ENCODE peak calls at places on chromosomes 1 and 21, in eight cellular contexts. P is sigmoid colon; K is HAP-1; Q is cardiac muscle cell; D is endothelial cell of umbilical vein; S is stimulated activated CD8-positive, alpha-beta memory T cell treated with anti-CD3 and anti-CD28 coated beads, Interleukin-7, amount 100 ng/mL, for 1 hour; N is D341Med; V is activated CD4-positive, alpha-beta T cell treated with anti-CD3 and anti-CD28 coated beads, Interleukin-2, amount 50 U/mL, for 4 hours. Y is an unnamed sample.

GRCh38 chr1:56255516-56256181 is 323.7 kb downstream of the PLPP3 start:
- DNase-seq in P (peak), K (no peak), Q (no peak), D (no peak), S (no peak), N (no peak), V (no peak), Y (no peak)

GRCh38 chr1:108057536-108057935 is 92.6 kb upstream of the VAV3 start:
- DNase-seq in P (peak), K (no peak), Q (peak), D (peak), S (no peak), N (no peak), V (no peak), Y (no peak)

GRCh38 chr1:230425252-230426061 is 675 bp downstream of the PGBD5 start:
- DNase-seq in P (no peak), K (peak), Q (peak), D (no peak), S (no peak), N (no peak), V (no peak), Y (peak)

GRCh38 chr1:224411766-224412165 is 22.8 kb downstream of the WDR26 start:
- DNase-seq in P (no peak), K (no peak), Q (no peak), D (no peak), S (no peak), N (no peak), V (no peak), Y (no peak)

GRCh38 chr1:204578867-204579664 is 62.9 kb downstream of the MDM4 start:
- DNase-seq in P (peak), K (peak), Q (no peak), D (no peak), S (no peak), N (peak), V (no peak), Y (no peak)

GRCh38 chr1:92951141-92951582 is 10.1 kb downstream of the DIPK1A start:
- DNase-seq in P (no peak), K (no peak), Q (no peak), D (no peak), S (no peak), N (no peak), V (no peak), Y (no peak)

GRCh38 chr1:158998781-158999161 is 10.9 kb upstream of the IFI16 start:
- DNase-seq in P (peak), K (peak), Q (peak), D (peak), S (no peak), N (peak), V (no peak), Y (no peak)

GRCh38 chr1:77978293-77978968 is 441 bp downstream of the FUBP1 start:
- DNase-seq in P (peak), K (peak), Q (peak), D (peak), S (peak), N (peak), V (peak), Y (peak)

GRCh38 chr1:27666791-27667254 is 5.2 kb downstream of the IFI6 start:
- DNase-seq in P (no peak), K (no peak), Q (no peak), D (no peak), S (no peak), N (no peak), V (no peak), Y (no peak)

GRCh38 chr1:204726478-204726877 is 40.9 kb upstream of the LRRN2 start:
- DNase-seq in P (no peak), K (no peak), Q (no peak), D (peak), S (no peak), N (peak), V (no peak), Y (no peak)

GRCh38 chr1:98048234-98048633 is 127.4 kb upstream of the DPYD start:
- DNase-seq in P (peak), K (peak), Q (peak), D (peak), S (peak), N (peak), V (peak), Y (peak)

GRCh38 chr21:37057614-37058013 is 15.3 kb downstream of the PIGP start:
- DNase-seq in P (no peak), K (no peak), Q (no peak), D (no peak), S (no peak), N (no peak), V (no peak), Y (no peak)

GRCh38 chr1:45205910-45206721 is at the start of gene ZSWIM5:
- DNase-seq in P (peak), K (peak), Q (peak), D (peak), S (peak), N (peak), V (peak), Y (peak)

GRCh38 chr1:8409107-8409506 is 91.2 kb downstream of the SLC45A1 start:
- DNase-seq in P (no peak), K (peak), Q (peak), D (peak), S (no peak), N (no peak), V (no peak), Y (no peak)

GRCh38 chr21:26572668-26573381 is at the start of gene CYYR1:
- DNase-seq in P (no peak), K (peak), Q (peak), D (peak), S (no peak), N (peak), V (no peak), Y (peak)

GRCh38 chr1:168285419-168285790 is 4.7 kb downstream of the TBX19 start:
- DNase-seq in P (no peak), K (peak), Q (peak), D (no peak), S (no peak), N (no peak), V (no peak), Y (no peak)

GRCh38 chr1:60228253-60228594 is 154.7 kb upstream of the C1orf87 start:
- DNase-seq in P (no peak), K (no peak), Q (no peak), D (no peak), S (no peak), N (no peak), V (no peak), Y (no peak)

GRCh38 chr1:186960866-186961265 is 132.1 kb downstream of the PLA2G4A start:
- DNase-seq in P (no peak), K (no peak), Q (no peak), D (no peak), S (no peak), N (no peak), V (no peak), Y (no peak)

GRCh38 chr1:108027389-108027788 is 62.4 kb upstream of the VAV3 start:
- DNase-seq in P (no peak), K (no peak), Q (no peak), D (no peak), S (no peak), N (no peak), V (no peak), Y (no peak)

GRCh38 chr1:220711086-220711809 is 21.1 kb downstream of the C1orf115 start:
- DNase-seq in P (no peak), K (no peak), Q (no peak), D (no peak), S (no peak), N (no peak), V (no peak), Y (no peak)

GRCh38 chr1:109932232-109932631 is 21.6 kb downstream of the CSF1 start:
- DNase-seq in P (no peak), K (no peak), Q (no peak), D (no peak), S (no peak), N (no peak), V (no peak), Y (no peak)

GRCh38 chr1:167984886-167985489 is 48.1 kb upstream of the MPC2 start:
- DNase-seq in P (no peak), K (no peak), Q (no peak), D (no peak), S (no peak), N (peak), V (peak), Y (no peak)

GRCh38 chr1:94743866-94744265 is 76.3 kb upstream of the SLC44A3 start:
- DNase-seq in P (peak), K (no peak), Q (no peak), D (no peak), S (no peak), N (no peak), V (no peak), Y (no peak)

GRCh38 chr1:198669023-198669698 is 30.3 kb downstream of the PTPRC start:
- DNase-seq in P (no peak), K (no peak), Q (no peak), D (peak), S (no peak), N (no peak), V (no peak), Y (no peak)

GRCh38 chr1:185453496-185454192 is 136.6 kb upstream of the IVNS1ABP start:
- DNase-seq in P (no peak), K (no peak), Q (no peak), D (no peak), S (no peak), N (no peak), V (no peak), Y (no peak)

GRCh38 chr21:39377444-39378050 is 28.7 kb upstream of the HMGN1 start:
- DNase-seq in P (no peak), K (no peak), Q (no peak), D (peak), S (no peak), N (no peak), V (no peak), Y (no peak)

GRCh38 chr1:45892068-45892785 is 88.8 kb downstream of the MAST2 start:
- DNase-seq in P (no peak), K (no peak), Q (peak), D (peak), S (no peak), N (no peak), V (no peak), Y (no peak)

GRCh38 chr1:18921506-18922251 is 19.3 kb upstream of the ALDH4A1 start:
- DNase-seq in P (no peak), K (no peak), Q (no peak), D (peak), S (no peak), N (no peak), V (no peak), Y (no peak)

GRCh38 chr1:119829636-119830035 is 18.4 kb upstream of the REG4 start:
- DNase-seq in P (no peak), K (no peak), Q (no peak), D (no peak), S (no peak), N (no peak), V (no peak), Y (no peak)

GRCh38 chr1:193013005-193013404 is 46.2 kb downstream of the UCHL5 start:
- DNase-seq in P (no peak), K (no peak), Q (no peak), D (no peak), S (no peak), N (no peak), V (no peak), Y (no peak)

GRCh38 chr1:170670751-170671628 is 7.1 kb downstream of the PRRX1 start:
- DNase-seq in P (no peak), K (peak), Q (peak), D (peak), S (no peak), N (peak), V (no peak), Y (peak)

GRCh38 chr1:28458237-28459228 is 47.3 kb upstream of the RCC1 start:
- DNase-seq in P (no peak), K (no peak), Q (no peak), D (peak), S (no peak), N (no peak), V (no peak), Y (no peak)

GRCh38 chr1:23923592-23924495 is 10.7 kb upstream of the CNR2 start:
- DNase-seq in P (no peak), K (no peak), Q (no peak), D (no peak), S (no peak), N (no peak), V (no peak), Y (no peak)

GRCh38 chr1:30738040-30738441 is 14.7 kb upstream of the MATN1 start:
- DNase-seq in P (no peak), K (no peak), Q (no peak), D (no peak), S (no peak), N (no peak), V (no peak), Y (no peak)

GRCh38 chr1:153348511-153349362 is at the start of gene PGLYRP4:
- DNase-seq in P (no peak), K (no peak), Q (no peak), D (no peak), S (no peak), N (peak), V (no peak), Y (no peak)

GRCh38 chr1:192951961-192952460 is 107.1 kb downstream of the UCHL5 start:
- DNase-seq in P (peak), K (no peak), Q (no peak), D (peak), S (no peak), N (no peak), V (no peak), Y (no peak)

GRCh38 chr1:198935371-198935921 is 296.6 kb downstream of the PTPRC start:
- DNase-seq in P (peak), K (peak), Q (peak), D (peak), S (no peak), N (peak), V (peak), Y (peak)